ENCODE peak calls at places on chromosome 20, in six cellular contexts. D, I, Y, A, T and U are unnamed samples.

GRCh38 chr20:62980970-62981369 is 25.8 kb downstream of the BHLHE23 start:
- DNase-seq in Y (no peak), I (peak; percentile 31), D (no peak), A (no peak), T (peak; percentile 73), U (no peak)

GRCh38 chr20:11917663-11918062 is at the start of gene BTBD3:
- DNase-seq in D (peak; percentile 52), A (peak; percentile 49), I (peak; percentile 79), T (peak; percentile 42), Y (peak; percentile 80), U (no peak)

GRCh38 chr20:42179768-42180167 is 561.6 kb upstream of the CHD6 start:
- DNase-seq in I (no peak), T (no peak), Y (no peak), A (no peak), D (no peak), U (no peak)

GRCh38 chr20:46031701-46032254 is 2.8 kb downstream of the SLC12A5 start:
- DNase-seq in A (no peak), T (no peak), Y (no peak), I (no peak), D (no peak), U (no peak)

GRCh38 chr20:41377275-41377674 is 10.7 kb upstream of the EMILIN3 start:
- DNase-seq in D (no peak), A (no peak), T (no peak), I (no peak), Y (no peak), U (no peak)

GRCh38 chr20:44776977-44777376 is 31.3 kb downstream of the KCNK15 start:
- DNase-seq in D (no peak), T (no peak), I (no peak), Y (peak; percentile 23), A (peak; percentile 30), U (no peak)

GRCh38 chr20:9723501-9723900 is 115.4 kb downstream of the PAK5 start:
- DNase-seq in A (no peak), T (no peak), Y (no peak), I (no peak), D (no peak), U (no peak)

GRCh38 chr20:52145587-52145986 is 46.0 kb downstream of the ZFP64 start:
- DNase-seq in D (no peak), I (no peak), Y (no peak), A (peak; percentile 48), T (no peak), U (no peak)

GRCh38 chr20:24487648-24488047 is 18.2 kb downstream of the SYNDIG1 start:
- DNase-seq in A (no peak), I (no peak), Y (no peak), D (no peak), T (no peak), U (no peak)

GRCh38 chr20:14928083-14928482 is 590.7 kb upstream of the FLRT3 start:
- DNase-seq in D (no peak), A (no peak), T (no peak), I (no peak), Y (peak; percentile 6), U (no peak)

GRCh38 chr20:16846011-16846410 is 97.9 kb downstream of the OTOR start:
- DNase-seq in Y (peak; percentile 59), A (no peak), I (peak; percentile 67), T (no peak), D (no peak), U (no peak)

GRCh38 chr20:8255945-8256632 is 124.0 kb downstream of the PLCB1 start:
- DNase-seq in D (no peak), A (no peak), Y (peak; percentile 8), I (no peak), T (no peak), U (no peak)

GRCh38 chr20:19212524-19213502 is at the start of gene SLC24A3:
- DNase-seq in T (peak; percentile 70), A (peak; percentile 52), Y (peak; percentile 9), D (peak; percentile 70), I (peak; percentile 43), U (peak; percentile 34)

GRCh38 chr20:7926767-7927166 is 13.5 kb downstream of the HAO1 start:
- DNase-seq in Y (peak; percentile 51), D (peak; percentile 45), I (peak; percentile 25), A (peak; percentile 62), T (no peak), U (no peak)

GRCh38 chr20:57450419-57450818 is 59.2 kb downstream of the RBM38 start:
- DNase-seq in D (no peak), A (no peak), I (peak; percentile 58), T (peak; percentile 79), Y (peak; percentile 7), U (peak; percentile 74)

GRCh38 chr20:33131949-33132822 is 35.8 kb upstream of the BPIFA2 start:
- DNase-seq in Y (no peak), T (no peak), I (no peak), A (no peak), D (no peak), U (no peak)

GRCh38 chr20:37706298-37706697 is 12.5 kb downstream of the CTNNBL1 start:
- DNase-seq in Y (no peak), I (no peak), D (no peak), T (no peak), A (no peak), U (no peak)

GRCh38 chr20:11993886-11994466 is 76.3 kb downstream of the BTBD3 start:
- DNase-seq in Y (no peak), A (no peak), T (no peak), I (no peak), D (no peak), U (no peak)

GRCh38 chr20:40843251-40843650 is 154.2 kb upstream of the MAFB start:
- DNase-seq in Y (no peak), T (no peak), I (no peak), A (no peak), D (peak; percentile 77), U (no peak)

GRCh38 chr20:62808211-62808865 is 3.7 kb downstream of the OGFR start:
- DNase-seq in T (peak; percentile 86), I (peak; percentile 86), Y (no peak), D (peak; percentile 44), A (peak; percentile 76), U (peak; percentile 50)

GRCh38 chr20:7770578-7770977 is 169.7 kb downstream of the HAO1 start:
- DNase-seq in I (no peak), T (peak; percentile 7), Y (peak; percentile 30), A (no peak), D (no peak), U (peak; percentile 44)

GRCh38 chr20:35006531-35006971 is 50.9 kb downstream of the MYH7B start:
- DNase-seq in I (no peak), A (no peak), Y (no peak), T (no peak), D (no peak), U (no peak)

GRCh38 chr20:48877299-48877698 is 44.2 kb upstream of the ARFGEF2 start:
- DNase-seq in T (no peak), Y (no peak), A (peak; percentile 61), I (peak; percentile 56), D (no peak), U (no peak)

GRCh38 chr20:37380864-37381579 is 35.1 kb downstream of the SRC start:
- DNase-seq in D (no peak), T (no peak), Y (no peak), I (no peak), A (no peak), U (no peak)

GRCh38 chr20:13819885-13820645 is 35.2 kb downstream of the NDUFAF5 start:
- DNase-seq in T (peak; percentile 65), A (peak; percentile 65), I (peak; percentile 48), Y (peak; percentile 52), D (peak; percentile 13), U (peak; percentile 6)

GRCh38 chr20:3782597-3782996 is 1.3 kb upstream of the SPEF1 start:
- DNase-seq in A (no peak), Y (no peak), D (no peak), I (no peak), T (no peak), U (no peak)

GRCh38 chr20:34988176-34988540 is 32.5 kb downstream of the MYH7B start:
- DNase-seq in Y (no peak), A (peak; percentile 22), T (no peak), D (no peak), I (no peak), U (no peak)

GRCh38 chr20:11783102-11783861 is 134.4 kb upstream of the BTBD3 start:
- DNase-seq in T (no peak), Y (no peak), D (no peak), I (no peak), A (no peak), U (no peak)

GRCh38 chr20:24985802-24986201 is 6.7 kb downstream of the APMAP start:
- DNase-seq in D (no peak), T (no peak), A (no peak), Y (no peak), I (no peak), U (no peak)

GRCh38 chr20:14986026-14986655 is 648.7 kb upstream of the FLRT3 start:
- DNase-seq in D (no peak), T (no peak), A (no peak), I (no peak), Y (peak; percentile 59), U (no peak)

GRCh38 chr20:36307412-36308317 is 1.5 kb downstream of the DLGAP4 start:
- DNase-seq in Y (no peak), A (no peak), I (no peak), D (no peak), T (no peak), U (no peak)

GRCh38 chr20:23304616-23305015 is 46.0 kb upstream of the NXT1 start:
- DNase-seq in Y (no peak), A (no peak), T (no peak), D (no peak), I (no peak), U (no peak)

GRCh38 chr20:51503376-51503775 is 39.1 kb downstream of the NFATC2 start:
- DNase-seq in T (no peak), A (no peak), D (no peak), I (no peak), Y (no peak), U (no peak)

GRCh38 chr20:19047040-19047950 is 165.1 kb upstream of the SLC24A3 start:
- DNase-seq in I (no peak), T (no peak), A (no peak), Y (no peak), D (no peak), U (no peak)

GRCh38 chr20:496126-496696 is 33.9 kb upstream of the TBC1D20 start:
- DNase-seq in T (no peak), A (no peak), Y (peak; percentile 20), I (peak; percentile 30), D (peak; percentile 98), U (no peak)

GRCh38 chr20:57378107-57378506 is 13.1 kb upstream of the RBM38 start:
- DNase-seq in D (no peak), A (no peak), I (no peak), Y (no peak), T (no peak), U (no peak)

GRCh38 chr20:38764563-38765355 is 16.5 kb downstream of the ACTR5 start:
- DNase-seq in I (peak; percentile 91), A (peak; percentile 95), D (peak; percentile 67), Y (peak; percentile 89), T (no peak), U (no peak)

GRCh38 chr20:15836634-15837033 is 736.6 kb downstream of the KIF16B start:
- DNase-seq in T (no peak), I (peak; percentile 34), A (no peak), D (no peak), Y (peak; percentile 37), U (no peak)

GRCh38 chr20:18224968-18225568 is 63.3 kb upstream of the ZNF133 start:
- DNase-seq in Y (peak; percentile 59), I (peak; percentile 72), D (peak; percentile 62), T (no peak), A (peak; percentile 57), U (no peak)